ENCODE peak calls at places on chromosomes 11 and 22, in four cellular contexts. S is HepG2, E is K562, X is GM12878. A is an unnamed sample.

GRCh38 chr11:132099692-132100091 is 729.3 kb downstream of the NTM start:
- DNase-seq in S (no peak), E (peak; percentile 18), X (no peak), A (peak; percentile 83)

GRCh38 chr11:59426361-59427067 is at the start of gene OR5A2:
- DNase-seq in S (no peak), E (no peak), X (no peak), A (peak; percentile 87)

GRCh38 chr11:83641511-83641910 is 355.3 kb upstream of the CCDC90B start:
- DNase-seq in S (no peak), E (no peak), X (no peak), A (peak; percentile 48)

GRCh38 chr11:44320289-44320973 is 10.5 kb upstream of the ALX4 start:
- DNase-seq in S (no peak), E (no peak), X (no peak), A (no peak)

GRCh38 chr11:130115218-130115617 is 44.4 kb upstream of the ST14 start:
- DNase-seq in S (no peak), E (no peak), X (no peak), A (peak; percentile 72)

GRCh38 chr11:46120361-46120710 is 918 bp downstream of the PHF21A start:
- DNase-seq in S (no peak), E (peak; percentile 45), X (no peak), A (no peak)

GRCh38 chr11:88603499-88603898 is 266.0 kb upstream of the CTSC start:
- DNase-seq in S (no peak), E (no peak), X (no peak), A (no peak)

GRCh38 chr11:3962406-3962840 is 107.0 kb downstream of the STIM1 start:
- DNase-seq in S (no peak), E (no peak), X (no peak), A (no peak)

GRCh38 chr11:122634507-122634906 is 21.0 kb upstream of the UBASH3B start:
- DNase-seq in S (no peak), E (no peak), X (no peak), A (peak; percentile 52)

GRCh38 chr22:42320463-42321416 is 50.3 kb upstream of the TCF20 start:
- DNase-seq in S (no peak), E (no peak), X (no peak), A (no peak)

GRCh38 chr11:110858556-110858921 is 146.3 kb upstream of the ARHGAP20 start:
- DNase-seq in S (no peak), E (no peak), X (no peak), A (no peak)

GRCh38 chr22:20967697-20968201 is 694 bp downstream of the AIFM3 start:
- DNase-seq in S (no peak), E (peak; percentile 84), X (no peak), A (peak; percentile 53)

GRCh38 chr11:10459029-10459970 is 4.2 kb downstream of the AMPD3 start:
- DNase-seq in S (no peak), E (peak; percentile 27), X (peak; percentile 80), A (no peak)

GRCh38 chr11:2932850-2933251 is 3.6 kb upstream of the PHLDA2 start:
- DNase-seq in S (no peak), E (no peak), X (no peak), A (no peak)

GRCh38 chr11:102186836-102187235 is 76.6 kb downstream of the YAP1 start:
- DNase-seq in S (peak; percentile 90), E (no peak), X (no peak), A (peak; percentile 52)

GRCh38 chr11:73532310-73532709 is 65.6 kb downstream of the FAM168A start:
- DNase-seq in S (no peak), E (no peak), X (no peak), A (no peak)

GRCh38 chr11:86952221-86952875 is 2.8 kb downstream of the FZD4 start:
- DNase-seq in S (no peak), E (no peak), X (no peak), A (no peak)

GRCh38 chr11:123062158-123062891 is 389 bp upstream of the HSPA8 start:
- DNase-seq in S (peak; percentile 97), E (peak; percentile 89), X (peak; percentile 97), A (peak; percentile 99)

GRCh38 chr11:119402470-119402869 is 20.5 kb downstream of the THY1 start:
- DNase-seq in S (no peak), E (no peak), X (no peak), A (no peak)

GRCh38 chr11:99548264-99548663 is 527.5 kb downstream of the CNTN5 start:
- DNase-seq in S (no peak), E (no peak), X (no peak), A (no peak)

GRCh38 chr11:1292018-1292643 is 17.3 kb downstream of the TOLLIP start:
- DNase-seq in S (no peak), E (no peak), X (no peak), A (no peak)

GRCh38 chr11:128921790-128922189 is 20.9 kb downstream of the TP53AIP1 start:
- DNase-seq in S (no peak), E (no peak), X (no peak), A (no peak)

GRCh38 chr11:43974830-43975229 is 32.4 kb downstream of the C11orf96 start:
- DNase-seq in S (no peak), E (no peak), X (no peak), A (no peak)

GRCh38 chr11:43289368-43289767 is 22.4 kb upstream of the API5 start:
- DNase-seq in S (no peak), E (no peak), X (no peak), A (no peak)

GRCh38 chr11:134576286-134576685 is 164.2 kb upstream of the B3GAT1 start:
- DNase-seq in S (no peak), E (no peak), X (no peak), A (no peak)

GRCh38 chr11:12485328-12485727 is 108.0 kb downstream of the PARVA start:
- DNase-seq in S (no peak), E (no peak), X (no peak), A (no peak)

GRCh38 chr11:47185305-47186075 is 744 bp downstream of the PACSIN3 start:
- DNase-seq in S (peak; percentile 86), E (peak; percentile 29), X (no peak), A (peak; percentile 97)

GRCh38 chr11:114618139-114618538 is 22.6 kb upstream of the NXPE4 start:
- DNase-seq in S (no peak), E (no peak), X (no peak), A (no peak)

GRCh38 chr11:79466411-79466810 is 25.6 kb upstream of the TENM4 start:
- DNase-seq in S (no peak), E (no peak), X (no peak), A (no peak)

GRCh38 chr11:83602116-83602515 is 315.9 kb upstream of the CCDC90B start:
- DNase-seq in S (no peak), E (no peak), X (no peak), A (no peak)

GRCh38 chr22:42814215-42814614 is 42.9 kb downstream of the ARFGAP3 start:
- DNase-seq in S (peak; percentile 42), E (no peak), X (peak; percentile 12), A (no peak)

GRCh38 chr22:20268350-20269012 is 363 bp upstream of the RTN4R start:
- DNase-seq in S (peak; percentile 8), E (peak; percentile 99), X (no peak), A (peak; percentile 80)

GRCh38 chr11:46112961-46113617 is 8.2 kb downstream of the PHF21A start:
- DNase-seq in S (peak; percentile 59), E (peak; percentile 67), X (no peak), A (peak; percentile 93)

GRCh38 chr11:82864268-82864667 is 36.0 kb downstream of the PRCP start:
- DNase-seq in S (peak; percentile 57), E (no peak), X (no peak), A (peak; percentile 72)

GRCh38 chr11:47913569-47914244 is 65.6 kb upstream of the NUP160 start:
- DNase-seq in S (no peak), E (peak; percentile 32), X (no peak), A (peak; percentile 40)

GRCh38 chr11:8256271-8257002 is 7.2 kb downstream of the LMO1 start:
- DNase-seq in S (no peak), E (no peak), X (no peak), A (no peak)

GRCh38 chr11:63985812-63986155 is 454 bp upstream of the OTUB1 start:
- DNase-seq in S (no peak), E (no peak), X (peak; percentile 15), A (peak; percentile 66)
- TF ChIP-seq CREB1 in S (no peak), E (no peak), X (no peak), A (no peak)

GRCh38 chr11:60785806-60786361 is 751 bp downstream of the MS4A10 start:
- DNase-seq in S (no peak), E (no peak), X (no peak), A (no peak)
- TF ChIP-seq REST in S (no peak), E (no peak), X (no peak), A (no peak)

GRCh38 chr22:45580703-45581381 is 78.2 kb downstream of the FBLN1 start:
- DNase-seq in S (no peak), E (no peak), X (no peak), A (no peak)
- H3K27ac ChIP-seq in S (no peak overlapping the region), E (no peak overlapping the region), X (no peak overlapping the region), A (no peak overlapping the region)

GRCh38 chr22:40153705-40154104 is 24.0 kb upstream of the TNRC6B start:
- DNase-seq in S (no peak), E (no peak), X (no peak), A (no peak)

GRCh38 chr22:40161182-40161581 is 16.5 kb upstream of the TNRC6B start:
- DNase-seq in S (no peak), E (no peak), X (no peak), A (no peak)

GRCh38 chr22:40157546-40157945 is 20.2 kb upstream of the TNRC6B start:
- DNase-seq in S (no peak), E (no peak), X (no peak), A (no peak)

GRCh38 chr22:40153186-40153585 is 24.5 kb upstream of the TNRC6B start:
- DNase-seq in S (no peak), E (no peak), X (no peak), A (peak; percentile 24)

GRCh38 chr22:40156001-40156516 is 21.7 kb upstream of the TNRC6B start:
- DNase-seq in S (peak; percentile 93), E (peak; percentile 39), X (no peak), A (peak; percentile 74)
- TF ChIP-seq CREB1 in S (peak; percentile 34), E (no peak), X (no peak), A (no peak)

DNA sequence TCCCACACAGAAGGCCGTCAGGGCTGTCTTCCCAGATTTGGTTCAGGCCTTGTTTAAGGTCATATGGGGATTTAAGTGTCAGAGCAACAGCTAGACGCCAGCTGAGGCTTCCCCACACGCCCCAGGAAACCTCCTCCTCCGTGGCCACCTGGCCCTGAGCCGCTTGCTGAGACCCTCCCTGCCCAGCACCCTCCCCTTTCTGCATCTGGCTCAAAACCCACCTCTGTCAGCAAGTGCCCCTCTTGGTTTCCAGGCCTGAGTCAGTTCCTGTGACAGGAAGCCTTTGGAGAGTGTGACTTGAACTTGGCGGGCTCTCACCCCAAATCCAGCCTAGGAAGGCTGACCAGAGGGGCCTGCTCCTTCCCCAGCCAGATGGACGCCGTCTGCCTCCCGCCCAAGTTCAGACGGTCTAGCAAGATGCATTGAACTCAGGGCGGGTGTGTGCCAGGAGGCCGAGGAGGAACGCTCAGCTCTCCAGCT is 563 bp downstream of the FXYD2 start:
- DNase-seq in S (no peak), E (no peak), X (no peak), A (no peak)
- TF ChIP-seq REST in S (no peak), E (no peak), X (no peak), A (no peak)

DNA sequence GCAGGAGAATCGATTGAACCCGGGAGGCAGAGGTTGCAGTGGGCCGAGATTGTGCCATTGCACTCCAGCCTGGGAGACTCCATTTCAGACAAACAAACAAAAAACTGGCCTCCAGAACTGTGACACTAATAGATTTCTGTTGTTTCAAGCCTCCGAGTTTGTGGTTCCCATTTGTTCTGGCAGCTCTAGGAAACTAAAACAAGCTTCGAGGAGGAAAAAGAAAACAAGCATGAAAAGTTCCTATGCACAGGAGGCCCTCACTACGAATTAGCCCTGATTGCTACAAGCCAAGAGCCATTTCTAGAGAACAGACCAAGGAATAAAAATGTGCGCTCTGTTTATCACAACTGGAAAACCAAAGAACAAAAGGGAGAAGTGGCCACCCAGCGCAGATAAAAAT is 47.8 kb upstream of the SHANK2 start:
- DNase-seq in S (no peak), E (no peak), X (no peak), A (no peak)
- H3K27ac ChIP-seq in S (no peak overlapping the region), E (no peak overlapping the region), X (no peak overlapping the region), A (no peak overlapping the region)

A was measured in GM23338.